ENCODE peak calls at places on chromosomes 2 and 18, in four cellular contexts. Q, K, J and L are unnamed samples.

GRCh38 chr2:169260846-169261245 is 101.5 kb downstream of the LRP2 start:
- DNase-seq in Q (no peak), J (no peak), K (no peak), L (no peak)

GRCh38 chr2:28750316-28751101 is 1.1 kb upstream of the PPP1CB start:
- DNase-seq in Q (peak; percentile 84), J (no peak), K (peak; percentile 16), L (no peak)

GRCh38 chr18:5914016-5914415 is 18.7 kb upstream of the TMEM200C start:
- DNase-seq in Q (peak; percentile 19), J (no peak), K (no peak), L (no peak)

GRCh38 chr2:25672500-25673169 is 742 bp downstream of the DTNB start:
- DNase-seq in J (peak; percentile 70), K (peak; percentile 33), Q (peak; percentile 65), L (peak; percentile 61)

GRCh38 chr2:98280376-98281102 is 65.7 kb upstream of the CNGA3 start:
- DNase-seq in K (no peak), Q (peak; percentile 9), J (no peak), L (peak; percentile 28)

GRCh38 chr2:78077637-78078036 is 555.5 kb upstream of the LRRTM4 start:
- DNase-seq in J (no peak), K (no peak), Q (no peak), L (no peak)

GRCh38 chr2:86787701-86788100 is 3.0 kb downstream of the CD8A start:
- DNase-seq in J (peak; percentile 66), K (peak; percentile 80), Q (no peak), L (no peak)

GRCh38 chr2:53403836-53404413 is 363.7 kb upstream of the CHAC2 start:
- DNase-seq in J (no peak), Q (peak; percentile 68), K (no peak), L (no peak)

GRCh38 chr2:191265311-191266170 is 20.3 kb downstream of the MYO1B start:
- DNase-seq in K (peak; percentile 23), Q (peak; percentile 86), J (peak; percentile 53), L (no peak)

GRCh38 chr2:106551466-106552130 is 64.4 kb downstream of the CD8B2 start:
- DNase-seq in K (no peak), Q (no peak), J (no peak), L (no peak)

GRCh38 chr2:219457784-219458369 is 23.2 kb downstream of the SPEG start:
- DNase-seq in Q (peak; percentile 57), K (no peak), J (peak; percentile 38), L (no peak)

GRCh38 chr2:66538291-66538690 is 103.4 kb downstream of the MEIS1 start:
- DNase-seq in J (no peak), Q (peak; percentile 75), K (no peak), L (no peak)

GRCh38 chr2:7010376-7010775 is 93.2 kb downstream of the RNF144A start:
- DNase-seq in J (no peak), Q (peak; percentile 93), K (peak; percentile 55), L (no peak)

GRCh38 chr2:239817011-239817490 is 208.1 kb downstream of the NDUFA10 start:
- DNase-seq in Q (no peak), J (no peak), K (no peak), L (no peak)

GRCh38 chr18:24232814-24233213 is 94.0 kb downstream of the CABYR start:
- DNase-seq in J (no peak), K (no peak), Q (no peak), L (no peak)

GRCh38 chr2:200757414-200757813 is 54.3 kb upstream of the BZW1 start:
- DNase-seq in K (no peak), Q (no peak), J (no peak), L (no peak)

GRCh38 chr2:25312958-25313710 is 28.6 kb downstream of the DNMT3A start:
- DNase-seq in Q (no peak), J (no peak), K (no peak), L (no peak)

GRCh38 chr18:75054611-75055010 is 154.3 kb downstream of the PTGR3 start:
- DNase-seq in J (no peak), Q (no peak), K (no peak), L (no peak)

GRCh38 chr2:10278029-10278762 is 24.5 kb upstream of the HPCAL1 start:
- DNase-seq in J (peak; percentile 94), K (peak; percentile 75), Q (peak; percentile 97), L (peak; percentile 67)

GRCh38 chr2:223735659-223736244 is 101.6 kb downstream of the AP1S3 start:
- DNase-seq in J (no peak), K (no peak), Q (peak; percentile 94), L (no peak)

GRCh38 chr2:190791347-190791982 is 89.2 kb upstream of the GLS start:
- DNase-seq in Q (peak; percentile 83), J (no peak), K (peak; percentile 65), L (peak; percentile 43)

GRCh38 chr2:72613931-72614330 is 211.9 kb downstream of the EXOC6B start:
- DNase-seq in Q (no peak), J (no peak), K (no peak), L (no peak)

GRCh38 chr2:8729939-8730338 is 48.1 kb downstream of the ID2 start:
- DNase-seq in J (peak; percentile 62), Q (no peak), K (peak; percentile 54), L (peak; percentile 54)

GRCh38 chr18:79902075-79902474 is 49.4 kb downstream of the SLC66A2 start:
- DNase-seq in K (no peak), Q (no peak), J (no peak), L (no peak)
- H3K9me3 ChIP-seq in K (peaks cover 20% of the 10 kb centered on the region), Q (no peaks in the 10 kb centered on the region), J (peaks cover 3% of the 10 kb centered on the region), L (no peaks in the 10 kb centered on the region)

GRCh38 chr2:95215018-95215612 is 7.8 kb downstream of the ZNF892 start:
- DNase-seq in J (no peak), Q (peak; percentile 13), K (no peak), L (no peak)

GRCh38 chr2:95220449-95220848 is 13.1 kb downstream of the ZNF892 start:
- DNase-seq in Q (no peak), J (no peak), K (no peak), L (no peak)
- H3K9me3 ChIP-seq in Q (peaks cover 11% of the 10 kb centered on the region), J (peaks cover 24% of the 10 kb centered on the region), K (peaks cover 99% of the 10 kb centered on the region), L (peaks cover 29% of the 10 kb centered on the region)

GRCh38 chr18:14912967-14913366 is 165.0 kb downstream of the ANKRD30B start:
- DNase-seq in Q (no peak), K (no peak), J (no peak), L (no peak)
- H3K9me3 ChIP-seq in Q (no peaks in the 10 kb centered on the region), K (no peaks in the 10 kb centered on the region), J (no peaks in the 10 kb centered on the region), L (no peaks in the 10 kb centered on the region)

GRCh38 chr2:154386186-154386585 is 312.3 kb upstream of the KCNJ3 start:
- DNase-seq in Q (no peak), J (no peak), K (no peak), L (no peak)

GRCh38 chr2:154392256-154392655 is 306.2 kb upstream of the KCNJ3 start:
- DNase-seq in Q (no peak), J (no peak), K (no peak), L (no peak)

GRCh38 chr2:154394600-154394999 is 303.9 kb upstream of the KCNJ3 start:
- DNase-seq in K (no peak), Q (no peak), J (no peak), L (no peak)

GRCh38 chr2:154391051-154391450 is 307.4 kb upstream of the KCNJ3 start:
- DNase-seq in Q (no peak), K (no peak), J (no peak), L (no peak)
- H3K9me3 ChIP-seq in Q (no peaks in the 10 kb centered on the region), K (peaks cover 10% of the 10 kb centered on the region), J (no peaks in the 10 kb centered on the region), L (no peaks in the 10 kb centered on the region)

GRCh38 chr2:42863751-42864150 is 71.4 kb upstream of the HAAO start:
- DNase-seq in K (no peak), J (no peak), Q (no peak), L (no peak)

GRCh38 chr2:42861321-42861720 is 68.9 kb upstream of the HAAO start:
- DNase-seq in J (no peak), Q (no peak), K (no peak), L (no peak)

GRCh38 chr2:42864222-42864621 is 71.8 kb upstream of the HAAO start:
- DNase-seq in K (no peak), J (no peak), Q (no peak), L (no peak)

GRCh38 chr2:42863320-42863719 is 70.9 kb upstream of the HAAO start:
- DNase-seq in Q (no peak), K (no peak), J (no peak), L (no peak)

DNA sequence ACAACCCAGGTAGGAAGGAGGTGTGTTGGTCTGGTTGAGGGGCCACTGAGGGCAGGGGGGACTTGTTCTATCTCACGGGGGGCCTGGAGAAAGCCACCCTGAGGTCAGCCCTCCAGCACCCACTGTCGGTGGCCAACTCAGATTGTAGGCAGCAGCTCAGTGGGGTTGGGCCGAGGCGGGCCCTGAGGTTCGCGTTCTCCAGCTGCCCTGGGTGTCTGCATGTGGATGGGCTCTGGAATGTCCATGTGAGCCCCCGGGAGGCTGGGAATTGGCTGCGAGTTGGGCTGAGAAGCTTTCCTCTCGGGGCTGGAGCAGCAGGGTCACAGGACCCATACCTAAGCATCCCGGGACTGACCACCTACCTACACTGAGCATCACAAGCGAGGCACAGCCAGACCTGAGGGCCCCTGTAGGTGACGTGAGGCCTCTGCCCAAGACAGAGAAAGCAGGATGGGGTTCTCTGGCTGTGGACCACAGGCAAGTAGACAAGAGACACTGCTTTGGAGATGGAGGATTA is 70.3 kb upstream of the HAAO start:
- DNase-seq in Q (no peak), K (no peak), J (no peak), L (no peak)
- H3K9me3 ChIP-seq in Q (no peaks in the 10 kb centered on the region), K (no peaks in the 10 kb centered on the region), J (no peaks in the 10 kb centered on the region), L (no peaks in the 10 kb centered on the region)

GRCh38 chr2:145168091-145168490 is 648.2 kb upstream of the ZEB2 start:
- DNase-seq in Q (no peak), J (no peak), K (no peak), L (no peak)

GRCh38 chr2:145166716-145167115 is 646.8 kb upstream of the ZEB2 start:
- DNase-seq in K (no peak), J (no peak), Q (peak; percentile 9), L (no peak)

GRCh38 chr2:145169285-145169684 is 649.4 kb upstream of the ZEB2 start:
- DNase-seq in K (no peak), J (no peak), Q (no peak), L (no peak)

GRCh38 chr2:145170787-145171186 is 650.9 kb upstream of the ZEB2 start:
- DNase-seq in J (no peak), Q (no peak), K (no peak), L (no peak)
- H3K9me3 ChIP-seq in J (no peaks in the 10 kb centered on the region), Q (no peaks in the 10 kb centered on the region), K (no peaks in the 10 kb centered on the region), L (no peaks in the 10 kb centered on the region)

DNA sequence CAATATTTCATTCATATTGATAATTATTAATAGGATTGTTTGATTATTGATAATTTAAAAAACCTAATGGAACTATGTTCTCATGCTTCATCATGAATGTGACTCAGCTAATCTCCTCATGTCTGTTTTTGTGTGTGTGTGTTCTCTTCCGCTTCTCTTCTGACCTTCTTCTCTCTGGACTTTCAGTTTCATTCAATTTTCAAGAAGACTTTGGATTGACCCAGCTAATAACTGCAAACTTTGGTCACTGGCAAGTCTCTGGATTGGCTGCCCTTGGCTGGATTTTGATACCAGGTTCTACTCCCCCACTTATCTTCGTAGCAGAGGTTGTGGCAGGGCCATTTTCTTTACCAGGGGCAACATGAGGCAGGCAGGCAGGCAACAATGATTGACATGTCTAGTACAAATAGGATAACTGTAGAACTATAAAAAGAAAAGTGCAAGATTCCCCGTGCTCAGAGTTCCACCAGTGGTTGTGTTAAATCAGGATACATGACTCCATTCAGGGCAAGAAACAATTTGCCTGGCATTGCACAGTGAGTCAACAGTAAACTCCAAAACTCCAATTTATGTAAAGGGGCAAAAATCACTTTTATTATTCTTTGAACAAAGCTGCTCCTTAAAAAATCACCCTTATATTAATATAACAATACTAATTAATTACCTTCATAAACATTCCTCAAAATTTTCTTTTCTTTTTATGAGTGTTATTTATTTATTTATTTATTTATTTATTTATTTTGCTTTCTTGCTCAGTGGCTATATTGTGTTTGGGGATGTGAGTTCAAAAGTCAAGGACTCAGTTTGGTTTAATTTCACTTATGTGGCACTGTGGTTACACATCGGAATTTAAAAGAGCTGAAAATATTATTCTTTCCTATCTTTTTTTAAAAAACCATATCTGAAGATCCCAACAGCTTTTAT is 167.6 kb downstream of the RND3 start:
- DNase-seq in K (no peak), J (no peak), Q (no peak), L (no peak)
- H3K9me3 ChIP-seq in K (no peaks in the 10 kb centered on the region), J (no peaks in the 10 kb centered on the region), Q (peaks cover 3% of the 10 kb centered on the region), L (no peaks in the 10 kb centered on the region)